ENCODE peak calls at places on chromosomes 13 and 19, in seven cellular contexts. Q is foreskin fibroblast, U is activated B cell treated with CpG ODN at 0.5 μM for 24 hours, V is hepatocyte, S is ascending aorta, R is cardiac fibroblast, Y is B cell. N is an unnamed sample.

GRCh38 chr13:39918837-39919236 is 263.4 kb downstream of the COG6 start:
- DNase-seq in R (peak; percentile 32), Y (no peak), Q (peak; percentile 41), U (no peak), V (no peak), S (no peak), N (no peak)

GRCh38 chr19:19662866-19663291 is 597 bp downstream of the ATP13A1 start:
- DNase-seq in S (no peak), V (no peak), R (peak; percentile 20), U (no peak), Q (peak; percentile 66), Y (no peak), N (no peak)

GRCh38 chr13:46463719-46464118 is 76.7 kb upstream of the RUBCNL start:
- DNase-seq in Q (no peak), R (no peak), V (no peak), S (no peak), U (no peak), Y (no peak), N (no peak)

GRCh38 chr19:9847087-9847671 is 12.1 kb downstream of the PIN1 start:
- DNase-seq in U (no peak), Q (peak; percentile 97), Y (no peak), V (peak; percentile 73), S (peak; percentile 82), R (peak; percentile 93), N (no peak)

GRCh38 chr19:2896694-2897093 is 4.0 kb upstream of the ZNF57 start:
- DNase-seq in Q (no peak), U (no peak), Y (no peak), S (no peak), V (no peak), R (no peak), N (no peak)

GRCh38 chr13:30314069-30314468 is 6.7 kb upstream of the KATNAL1 start:
- DNase-seq in Y (no peak), S (no peak), R (no peak), V (no peak), Q (no peak), U (no peak), N (no peak)

GRCh38 chr19:39104104-39104708 is 20.0 kb downstream of the ACP7 start:
- DNase-seq in S (no peak), U (no peak), Y (no peak), V (no peak), R (no peak), Q (no peak), N (no peak)

GRCh38 chr19:46732966-46733692 is 12.7 kb upstream of the FKRP start:
- DNase-seq in S (no peak), V (no peak), U (no peak), Y (no peak), Q (no peak), R (no peak), N (no peak)

GRCh38 chr13:26221399-26221720 is 754 bp downstream of the RNF6 start:
- DNase-seq in Y (no peak), S (no peak), U (no peak), Q (no peak), R (no peak), V (no peak), N (no peak)

GRCh38 chr13:114010401-114011101 is 36.7 kb upstream of the C13orf46 start:
- DNase-seq in V (no peak), R (no peak), Y (no peak), U (no peak), Q (no peak), S (no peak), N (no peak)

GRCh38 chr13:40231311-40231710 is 435.1 kb downstream of the FOXO1 start:
- DNase-seq in R (no peak), Q (no peak), U (no peak), V (no peak), Y (no peak), S (no peak), N (no peak)

GRCh38 chr19:46755077-46755852 is 9.0 kb upstream of the STRN4 start:
- DNase-seq in Q (peak; percentile 68), U (no peak), S (peak; percentile 71), Y (no peak), R (peak; percentile 88), V (no peak), N (no peak)

GRCh38 chr19:55658846-55659459 is 4.1 kb downstream of the U2AF2 start:
- DNase-seq in S (no peak), Y (no peak), V (no peak), U (no peak), R (no peak), Q (no peak), N (no peak)

GRCh38 chr19:4454952-4455738 is 2.4 kb downstream of the UBXN6 start:
- DNase-seq in V (peak; percentile 54), Q (peak; percentile 86), U (no peak), S (peak; percentile 62), R (peak; percentile 87), Y (no peak), N (no peak)

GRCh38 chr13:22561581-22561980 is 619.2 kb upstream of the SGCG start:
- DNase-seq in Y (no peak), V (no peak), Q (no peak), U (no peak), R (no peak), S (no peak), N (no peak)

GRCh38 chr13:114047358-114047881 is 73.5 kb upstream of the C13orf46 start:
- DNase-seq in U (no peak), R (no peak), S (no peak), V (no peak), Y (peak; percentile 45), Q (no peak), N (no peak)

GRCh38 chr19:50896591-50897190 is 14.5 kb downstream of the KLK4 start:
- DNase-seq in U (peak; percentile 58), S (no peak), R (peak; percentile 14), Y (peak; percentile 79), V (peak; percentile 42), Q (peak; percentile 12), N (no peak)

GRCh38 chr13:98512774-98513327 is 64.1 kb downstream of the STK24 start:
- DNase-seq in Q (no peak), Y (no peak), V (no peak), U (no peak), R (no peak), S (peak; percentile 55), N (no peak)

GRCh38 chr13:40664100-40665060 is 2.1 kb downstream of the FOXO1 start:
- DNase-seq in Y (peak; percentile 82), S (peak; percentile 86), V (peak; percentile 77), U (peak; percentile 71), R (peak; percentile 63), Q (peak; percentile 64), N (peak; percentile 68)

GRCh38 chr13:52738719-52739467 is 727 bp downstream of the CNMD start:
- DNase-seq in U (peak; percentile 18), S (no peak), Q (peak; percentile 16), Y (peak; percentile 26), V (peak; percentile 47), R (peak; percentile 1), N (peak; percentile 16)
- TF ChIP-seq CTCF in U (no peak), S (no peak), Q (no peak), Y (peak; percentile 50), V (peak; percentile 55), R (no peak), N (peak; percentile 53)

GRCh38 chr13:112967666-112968379 is 1.2 kb upstream of the MCF2L start:
- DNase-seq in V (no peak), U (no peak), S (no peak), R (no peak), Q (peak; percentile 13), Y (no peak), N (no peak)

GRCh38 chr13:112970552-112971287 is 1.7 kb downstream of the MCF2L start:
- DNase-seq in R (no peak), S (no peak), U (no peak), Y (no peak), V (no peak), Q (peak; percentile 42), N (no peak)

GRCh38 chr13:112969692-112970338 is 801 bp downstream of the MCF2L start:
- DNase-seq in Q (no peak), R (no peak), U (no peak), S (no peak), V (no peak), Y (no peak), N (no peak)

GRCh38 chr13:112968380-112968909 is 569 bp upstream of the MCF2L start:
- DNase-seq in R (no peak), V (peak; percentile 75), Y (peak; percentile 62), S (no peak), U (no peak), Q (no peak), N (peak; percentile 49)

GRCh38 chr13:112968910-112969691 is at the start of gene MCF2L:
- DNase-seq in R (peak; percentile 53), Q (peak; percentile 69), Y (peak; percentile 68), U (peak; percentile 52), S (no peak), V (peak; percentile 80), N (peak; percentile 51)
- TF ChIP-seq CTCF in R (peak; percentile 14), Q (no peak), Y (no peak), U (no peak), S (no peak), V (peak; percentile 50), N (no peak)

DNA sequence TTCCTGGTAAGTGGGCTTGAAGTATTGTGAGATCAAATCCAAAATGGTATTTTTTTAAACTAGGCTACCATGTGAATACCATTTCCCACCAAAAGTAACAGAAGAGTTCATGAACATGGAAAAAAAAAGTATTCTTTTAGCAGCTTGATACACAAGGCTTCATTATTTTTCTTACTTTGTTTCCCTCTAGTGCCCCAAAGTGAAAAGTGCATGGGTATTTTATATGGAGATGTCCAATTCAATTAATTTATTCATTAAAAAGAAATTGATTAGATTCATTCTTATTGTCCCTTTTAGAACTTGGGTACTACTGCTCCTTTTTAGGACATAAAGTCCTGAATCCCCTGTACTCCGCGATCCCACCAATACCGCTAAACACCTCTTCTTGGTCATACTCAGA is 28.6 kb upstream of the SCEL start:
- DNase-seq in S (no peak), V (no peak), R (peak; percentile 1), Y (no peak), U (no peak), Q (peak; percentile 28), N (no peak)
- TF ChIP-seq CTCF in S (no peak), V (peak; percentile 28), R (no peak), Y (peak; percentile 10), U (no peak), Q (no peak), N (no peak)

GRCh38 chr13:45328661-45329105 is 12.3 kb downstream of the TPT1 start:
- DNase-seq in S (no peak), Q (peak; percentile 57), U (no peak), Y (no peak), R (peak; percentile 91), V (no peak), N (no peak)

GRCh38 chr13:45327253-45327954 is 13.6 kb downstream of the TPT1 start:
- DNase-seq in Y (no peak), Q (no peak), U (no peak), V (no peak), S (no peak), R (no peak), N (no peak)

GRCh38 chr13:45321230-45321629 is 19.8 kb downstream of the TPT1 start:
- DNase-seq in S (no peak), U (no peak), Q (no peak), R (no peak), V (no peak), Y (no peak), N (no peak)

GRCh38 chr13:45331123-45331619 is 9.8 kb downstream of the TPT1 start:
- DNase-seq in S (no peak), U (no peak), V (no peak), Y (no peak), Q (peak; percentile 45), R (no peak), N (no peak)

DNA sequence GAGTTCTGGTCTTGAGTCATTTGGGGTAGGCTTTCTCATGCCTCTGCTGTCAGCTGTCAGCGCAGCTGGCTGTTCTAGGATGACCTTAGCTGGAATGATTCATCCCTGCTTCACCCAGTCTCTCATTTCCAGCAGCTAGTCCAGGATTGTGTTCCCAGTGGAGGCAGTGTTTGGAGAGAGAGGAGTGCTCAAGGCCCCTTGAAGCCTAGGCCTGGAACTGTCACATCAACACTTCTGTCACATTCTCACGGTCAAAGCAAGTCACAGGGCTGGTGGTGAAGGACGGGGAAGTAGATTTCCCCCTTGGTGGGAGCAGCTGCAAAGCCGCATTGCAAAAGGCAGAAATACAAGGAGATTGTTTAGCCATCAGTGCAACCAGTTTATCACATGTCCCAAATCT is 15.2 kb downstream of the TPT1 start:
- DNase-seq in Q (peak; percentile 95), U (no peak), V (peak; percentile 50), R (peak; percentile 87), Y (no peak), S (peak; percentile 88), N (no peak)
- TF ChIP-seq CTCF in Q (no peak), U (no peak), V (no peak), R (no peak), Y (no peak), S (no peak), N (no peak)

N was measured in natural killer cell.